ENCODE peak calls at places on chromosomes 12 and 14, in nine cellular contexts. L, P, U, S, C, W, J, A and B are unnamed samples.

GRCh38 chr12:51773145-51773869 is 75.2 kb downstream of the FIGNL2 start:
- DNase-seq in L (no peak), P (no peak), U (no peak), S (no peak), C (no peak), W (peak; percentile 57), J (no peak), A (no peak), B (no peak)

GRCh38 chr14:47959753-47960152 is 284.3 kb upstream of the MDGA2 start:
- DNase-seq in L (no peak), P (no peak), U (no peak), S (no peak), C (no peak), W (no peak), J (no peak), A (no peak), B (no peak)

GRCh38 chr12:110754101-110754793 is 11.6 kb upstream of the PPP1CC start:
- DNase-seq in L (no peak), P (no peak), U (no peak), S (no peak), C (no peak), W (no peak), J (no peak), A (no peak), B (no peak)

GRCh38 chr12:121649819-121650353 is 19.6 kb downstream of the MORN3 start:
- DNase-seq in L (no peak), P (no peak), U (no peak), S (no peak), C (no peak), W (no peak), J (no peak), A (no peak), B (no peak)

GRCh38 chr12:16350682-16351081 is 3.2 kb downstream of the MGST1 start:
- DNase-seq in L (peak; percentile 59), P (no peak), U (no peak), S (peak; percentile 68), C (no peak), W (peak; percentile 86), J (peak; percentile 92), A (no peak), B (no peak)

GRCh38 chr12:12022306-12022931 is 48.3 kb upstream of the BCL2L14 start:
- DNase-seq in L (no peak), P (no peak), U (no peak), S (no peak), C (no peak), W (no peak), J (no peak), A (no peak), B (no peak)

GRCh38 chr12:50088577-50089335 is 3.6 kb downstream of the SMARCD1 start:
- DNase-seq in L (peak; percentile 80), P (peak; percentile 13), U (peak; percentile 25), S (peak; percentile 56), C (peak; percentile 46), W (no peak), J (peak; percentile 55), A (peak; percentile 69), B (no peak)

GRCh38 chr12:52543985-52544888 is 8.7 kb downstream of the KRT71 start:
- DNase-seq in L (peak; percentile 18), P (peak; percentile 46), U (no peak), S (no peak), C (no peak), W (no peak), J (no peak), A (no peak), B (no peak)

GRCh38 chr12:4089147-4089606 is 184.4 kb upstream of the CCND2 start:
- DNase-seq in L (no peak), P (no peak), U (no peak), S (no peak), C (no peak), W (no peak), J (no peak), A (no peak), B (no peak)

GRCh38 chr12:4082809-4083447 is 190.6 kb upstream of the CCND2 start:
- DNase-seq in L (no peak), P (no peak), U (no peak), S (no peak), C (no peak), W (no peak), J (no peak), A (no peak), B (no peak)

GRCh38 chr12:4080213-4080612 is 193.3 kb upstream of the CCND2 start:
- DNase-seq in L (no peak), P (no peak), U (no peak), S (no peak), C (no peak), W (no peak), J (no peak), A (no peak), B (no peak)

GRCh38 chr12:4086481-4086880 is 187.1 kb upstream of the CCND2 start:
- DNase-seq in L (no peak), P (no peak), U (no peak), S (no peak), C (no peak), W (no peak), J (no peak), A (no peak), B (no peak)

GRCh38 chr12:4084631-4085030 is 188.9 kb upstream of the CCND2 start:
- DNase-seq in L (no peak), P (no peak), U (no peak), S (no peak), C (no peak), W (no peak), J (no peak), A (no peak), B (no peak)
- TF ChIP-seq CTCF in L (no peak), P (no peak), U (no peak), S (no peak), C (no peak), W (no peak), J (no peak), A (no peak), B (no peak)

DNA sequence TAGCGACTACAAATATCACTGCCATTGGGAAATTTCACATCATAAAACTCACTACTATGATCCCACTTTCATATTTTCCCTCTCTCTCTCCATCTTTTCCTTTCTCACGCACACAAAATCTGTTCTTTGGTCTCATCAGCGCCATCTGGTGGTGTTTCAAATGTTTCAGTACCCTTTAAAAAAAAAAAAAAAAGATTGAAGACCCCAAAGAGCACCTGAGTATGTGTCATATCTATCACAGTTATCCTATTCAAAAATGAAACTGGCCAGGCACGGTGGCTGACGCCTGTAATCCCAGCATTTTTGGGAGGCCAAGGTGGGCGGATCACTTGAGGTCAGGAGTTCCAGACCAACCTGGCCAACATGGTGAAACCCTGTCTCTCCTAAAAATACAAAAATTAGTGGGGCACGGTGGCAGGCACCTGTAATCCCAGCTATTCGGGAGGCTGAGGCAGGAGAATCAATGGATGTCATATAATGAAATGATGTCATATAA is 72.4 kb downstream of the TTC9 start:
- DNase-seq in L (peak; percentile 81), P (no peak), U (peak; percentile 67), S (peak; percentile 57), C (peak; percentile 24), W (peak; percentile 10), J (no peak), A (peak; percentile 55), B (peak; percentile 34)
- TF ChIP-seq CTCF in L (peak; percentile 84), P (peak; percentile 58), U (peak; percentile 84), S (peak; percentile 49), C (peak; percentile 95), W (peak; percentile 54), J (peak; percentile 57), A (peak; percentile 91), B (peak; percentile 80)

GRCh38 chr12:123940627-123940966 is 32.0 kb downstream of the CCDC92 start:
- DNase-seq in L (no peak), P (peak; percentile 57), U (no peak), S (no peak), C (no peak), W (no peak), J (no peak), A (no peak), B (no peak)

GRCh38 chr12:123939716-123940626 is 32.7 kb downstream of the CCDC92 start:
- DNase-seq in L (no peak), P (peak; percentile 68), U (no peak), S (no peak), C (no peak), W (no peak), J (no peak), A (no peak), B (no peak)

GRCh38 chr12:123937707-123938600 is 34.7 kb downstream of the CCDC92 start:
- DNase-seq in L (no peak), P (peak; percentile 80), U (no peak), S (no peak), C (peak; percentile 49), W (no peak), J (no peak), A (no peak), B (no peak)

GRCh38 chr12:123936956-123937706 is 35.5 kb downstream of the CCDC92 start:
- DNase-seq in L (no peak), P (peak; percentile 74), U (no peak), S (no peak), C (no peak), W (no peak), J (no peak), A (no peak), B (no peak)

DNA sequence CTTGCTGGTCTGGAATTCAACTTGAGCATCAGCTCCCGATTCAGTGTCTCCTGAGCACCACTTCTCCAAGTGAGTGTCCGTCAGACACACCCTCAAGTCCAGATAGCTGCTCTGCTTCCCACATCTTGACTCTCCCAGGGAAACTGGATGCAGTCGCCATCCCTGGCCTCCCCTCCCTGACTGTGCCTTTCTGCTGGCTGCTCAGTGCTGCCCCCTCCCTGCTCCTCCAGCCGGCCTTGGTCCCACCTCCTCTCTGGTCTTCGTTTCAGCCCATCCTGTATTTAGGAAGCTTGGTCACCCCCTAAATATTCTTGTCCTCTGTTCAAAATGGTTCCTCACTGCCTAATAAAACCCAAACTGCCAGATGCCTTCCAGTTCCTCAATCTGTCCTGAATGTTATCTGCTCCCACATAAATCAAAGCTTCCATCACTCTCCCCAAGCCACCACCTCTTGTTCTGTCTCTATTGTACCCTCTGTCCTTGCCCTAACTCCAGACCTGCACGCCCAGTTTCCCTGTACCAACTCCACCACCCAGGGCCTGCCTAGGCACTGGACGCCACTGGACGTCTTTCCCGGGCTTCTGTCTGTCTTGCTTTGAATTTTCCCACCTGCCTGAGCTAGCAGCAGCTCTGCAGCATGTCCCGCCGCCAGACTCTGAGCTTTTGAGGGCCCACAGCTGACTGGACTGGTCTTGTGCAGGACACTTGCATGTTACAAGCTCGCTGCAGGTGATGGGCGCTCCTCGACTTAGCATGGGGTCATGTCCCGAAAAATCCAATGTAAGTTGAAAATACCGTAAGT is 33.8 kb downstream of the CCDC92 start:
- DNase-seq in L (peak; percentile 51), P (peak; percentile 68), U (peak; percentile 23), S (peak; percentile 26), C (no peak), W (no peak), J (no peak), A (no peak), B (no peak)
- TF ChIP-seq CTCF in L (peak; percentile 64), P (peak; percentile 28), U (peak; percentile 38), S (no peak), C (no peak), W (peak; percentile 27), J (no peak), A (no peak), B (peak; percentile 33)

DNA sequence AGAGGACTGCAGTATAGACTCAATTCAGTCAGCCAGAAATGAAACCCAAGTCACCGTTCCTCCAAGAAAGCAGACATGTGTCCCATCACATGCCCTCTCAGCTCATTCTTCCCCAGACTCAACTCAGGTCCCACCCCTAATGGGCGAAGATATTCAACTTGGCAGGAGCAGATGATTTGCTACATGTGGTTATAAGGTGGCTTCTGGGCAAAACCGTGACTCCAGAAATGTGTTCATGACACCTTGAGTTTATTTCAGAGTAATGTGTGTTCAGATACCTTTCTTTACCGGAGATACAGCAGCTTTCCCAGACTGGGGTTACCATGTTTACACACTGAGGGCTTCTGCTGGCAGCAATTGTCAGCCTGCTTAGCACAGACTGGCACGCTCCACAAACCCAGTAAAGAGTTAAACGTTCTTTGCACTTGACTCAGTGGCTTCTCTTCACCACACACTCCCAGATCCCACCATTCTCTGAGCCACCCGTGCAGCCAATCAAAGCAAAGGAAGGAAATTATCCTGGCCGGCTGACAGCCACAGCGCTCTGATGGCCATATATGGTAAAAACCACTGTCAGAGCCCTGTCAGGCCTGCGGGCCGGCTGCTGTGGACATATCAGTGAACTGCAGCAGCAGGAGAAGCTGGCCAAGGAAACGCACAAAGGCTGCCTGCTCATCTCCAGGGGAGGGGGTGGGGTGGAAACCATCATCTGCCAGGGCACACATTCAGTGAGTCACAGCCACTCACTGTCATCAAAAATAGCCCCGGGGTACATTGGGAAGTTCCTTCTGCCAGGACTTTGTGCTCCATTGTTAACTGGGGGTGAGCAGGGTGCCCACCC is 39.9 kb downstream of the CORO1C start:
- DNase-seq in L (peak; percentile 93), P (peak; percentile 92), U (peak; percentile 74), S (peak; percentile 86), C (peak; percentile 64), W (peak; percentile 98), J (peak; percentile 99), A (peak; percentile 62), B (peak; percentile 49)
- TF ChIP-seq CTCF in L (peak; percentile 44), P (peak; percentile 73), U (peak; percentile 51), S (peak; percentile 24), C (no peak), W (no peak), J (peak; percentile 70), A (no peak), B (peak; percentile 34)